ENCODE peak calls at places on chromosome 7, in eight cellular contexts. F is Calu3; L is GM20000; Q is upper lobe of right lung; Y is astrocyte of the spinal cord; Z is A549; M is CD8-positive, alpha-beta T cell; D is Peyer's patch. O is an unnamed sample.

GRCh38 chr7:66522518-66522917 is 106.2 kb upstream of the KCTD7 start:
- DNase-seq in F (peak; percentile 28), L (no peak), Q (no peak), Y (no peak), Z (no peak), M (no peak), D (no peak), O (no peak)

GRCh38 chr7:46134795-46135194 is 213.7 kb upstream of the IGFBP3 start:
- DNase-seq in F (no peak), L (no peak), Q (no peak), Y (no peak), Z (no peak), M (no peak), D (no peak), O (no peak)

GRCh38 chr7:1137517-1138167 is 22.4 kb downstream of the ZFAND2A start:
- DNase-seq in F (no peak), L (no peak), Q (no peak), Y (no peak), Z (no peak), M (no peak), D (no peak), O (no peak)

GRCh38 chr7:90833443-90833842 is 237.3 kb downstream of the CDK14 start:
- DNase-seq in F (no peak), L (no peak), Q (no peak), Y (no peak), Z (no peak), M (no peak), D (no peak), O (no peak)

GRCh38 chr7:129210256-129210988 is 14.4 kb upstream of the AHCYL2 start:
- DNase-seq in F (peak; percentile 85), L (peak; percentile 89), Q (peak; percentile 88), Y (peak; percentile 45), Z (peak; percentile 84), M (peak; percentile 57), D (peak; percentile 82), O (peak; percentile 74)

GRCh38 chr7:94908204-94909022 is 1.0 kb downstream of the PPP1R9A start:
- DNase-seq in F (peak; percentile 33), L (no peak), Q (peak; percentile 74), Y (peak; percentile 41), Z (peak; percentile 57), M (no peak), D (peak; percentile 58), O (peak; percentile 26)

GRCh38 chr7:40219917-40220316 is 85.1 kb downstream of the SUGCT start:
- DNase-seq in F (no peak), L (no peak), Q (no peak), Y (peak; percentile 82), Z (no peak), M (no peak), D (no peak), O (no peak)

GRCh38 chr7:151244871-151245346 is 3.6 kb downstream of the SMARCD3 start:
- DNase-seq in F (no peak), L (peak; percentile 52), Q (no peak), Y (no peak), Z (no peak), M (no peak), D (peak; percentile 26), O (no peak)

GRCh38 chr7:116249969-116250553 is 39.7 kb downstream of the TES start:
- DNase-seq in F (peak; percentile 32), L (no peak), Q (no peak), Y (peak; percentile 53), Z (peak; percentile 45), M (no peak), D (no peak), O (no peak)

GRCh38 chr7:149355390-149356048 is 93.5 kb downstream of the ZNF783 start:
- DNase-seq in F (peak; percentile 51), L (no peak), Q (no peak), Y (no peak), Z (peak; percentile 40), M (no peak), D (no peak), O (no peak)

GRCh38 chr7:37480026-37480425 is 31.4 kb upstream of the ELMO1 start:
- DNase-seq in F (no peak), L (no peak), Q (no peak), Y (no peak), Z (no peak), M (no peak), D (no peak), O (no peak)

DNA sequence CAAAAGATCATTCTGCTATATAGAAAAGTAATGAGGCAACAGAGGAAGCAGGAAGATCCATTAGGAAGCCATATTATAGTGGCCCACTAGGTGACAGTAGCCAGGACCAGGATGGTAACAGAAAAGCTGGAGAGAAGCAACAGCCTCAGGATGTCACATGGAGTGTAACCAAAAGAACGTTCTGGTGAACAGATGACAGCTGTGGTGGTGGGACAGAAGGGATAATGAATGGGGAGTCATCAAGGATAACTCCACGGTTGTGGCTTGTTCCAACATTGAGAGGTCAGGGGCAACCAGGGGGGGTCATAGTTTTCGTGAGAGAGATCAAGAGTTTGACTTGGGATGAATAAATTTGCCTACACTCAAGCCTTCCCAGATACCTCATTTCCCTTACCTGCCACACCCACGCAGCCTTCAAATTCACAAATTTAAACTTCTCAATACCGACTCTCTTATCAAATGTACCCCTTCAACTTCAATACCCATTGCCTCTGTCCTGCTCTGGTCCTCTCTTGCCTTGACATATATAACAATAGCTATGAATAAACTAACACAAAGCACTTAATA is 9.3 kb downstream of the TBL2 start:
- DNase-seq in F (no peak), L (no peak), Q (no peak), Y (no peak), Z (no peak), M (no peak), D (no peak), O (no peak)
- TF ChIP-seq CTCF in F (no peak), L (no peak), Q (no peak), Y (no peak), Z (no peak), M (no peak), D (no peak), O (no peak)

GRCh38 chr7:124784879-124785818 is 19.6 kb upstream of the GPR37 start:
- DNase-seq in F (peak; percentile 58), L (peak; percentile 35), Q (no peak), Y (peak; percentile 63), Z (peak; percentile 21), M (no peak), D (no peak), O (peak; percentile 17)
- TF ChIP-seq CTCF in F (peak; percentile 69), L (peak; percentile 75), Q (peak; percentile 74), Y (peak; percentile 90), Z (peak; percentile 81), M (no peak), D (peak; percentile 74), O (peak; percentile 57)

DNA sequence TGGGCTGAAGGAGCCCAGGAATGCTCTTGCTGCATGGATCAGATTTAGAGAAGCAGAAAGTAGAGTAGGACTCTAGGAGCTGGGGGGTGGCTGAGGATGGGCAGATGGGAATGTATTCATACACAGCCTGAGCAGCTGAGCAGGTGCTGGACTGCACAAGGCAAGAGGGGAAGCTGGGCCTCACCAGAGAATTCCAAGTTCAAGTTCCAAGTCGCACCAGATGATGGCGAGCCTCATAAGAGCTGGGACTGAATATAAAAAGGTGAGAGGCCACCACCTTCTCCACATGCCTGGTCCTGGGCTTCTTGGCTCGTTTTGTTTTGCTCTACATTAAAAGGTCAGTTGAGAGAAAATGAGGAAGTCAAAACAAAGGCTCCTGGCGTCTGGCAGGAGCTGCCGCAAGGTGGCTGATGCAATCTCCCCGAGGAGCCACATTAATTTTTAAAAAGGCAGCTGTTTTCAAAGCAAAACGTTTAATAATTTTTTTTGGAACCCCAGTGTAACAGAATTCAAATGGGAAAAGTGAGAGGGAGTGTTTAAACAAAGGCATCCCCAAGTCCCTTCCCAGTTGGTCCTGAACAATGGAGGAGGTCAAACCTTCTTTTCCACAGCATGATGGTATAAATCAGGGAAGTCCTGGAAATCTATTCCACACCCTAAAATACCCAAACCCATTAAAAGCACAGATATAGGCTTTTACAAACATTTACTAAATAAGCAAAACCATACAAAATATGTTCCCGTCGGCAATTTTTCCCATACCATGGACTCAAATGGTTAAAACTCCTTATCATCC is 9.5 kb downstream of the CYREN start:
- DNase-seq in F (no peak), L (peak; percentile 32), Q (no peak), Y (peak; percentile 40), Z (no peak), M (no peak), D (no peak), O (no peak)
- TF ChIP-seq CTCF in F (no peak), L (no peak), Q (no peak), Y (no peak), Z (no peak), M (no peak), D (no peak), O (no peak)

DNA sequence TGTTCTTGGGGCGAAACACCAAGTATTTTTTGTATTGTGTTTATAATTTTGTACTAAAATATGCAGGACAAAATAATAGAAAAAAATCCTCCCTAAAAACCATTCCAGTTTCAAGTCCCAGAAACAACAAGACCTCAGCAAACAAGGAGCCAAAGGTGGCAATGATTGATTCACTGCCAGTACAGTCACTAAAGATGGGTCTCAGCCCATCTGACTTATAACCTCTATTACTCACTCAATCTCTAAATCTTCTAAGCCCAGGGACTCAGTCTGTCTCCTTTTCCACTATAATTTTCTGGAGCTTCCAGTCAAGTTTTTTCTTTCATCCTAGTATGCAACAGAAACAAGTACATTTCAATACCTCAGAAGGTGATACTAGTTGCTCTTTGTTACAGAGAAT is 33.3 kb downstream of the SNX13 start:
- DNase-seq in F (no peak), L (no peak), Q (no peak), Y (no peak), Z (no peak), M (no peak), D (no peak), O (no peak)
- TF ChIP-seq CTCF in F (no peak), L (no peak), Q (no peak), Y (no peak), Z (no peak), M (no peak), D (no peak), O (no peak)

DNA sequence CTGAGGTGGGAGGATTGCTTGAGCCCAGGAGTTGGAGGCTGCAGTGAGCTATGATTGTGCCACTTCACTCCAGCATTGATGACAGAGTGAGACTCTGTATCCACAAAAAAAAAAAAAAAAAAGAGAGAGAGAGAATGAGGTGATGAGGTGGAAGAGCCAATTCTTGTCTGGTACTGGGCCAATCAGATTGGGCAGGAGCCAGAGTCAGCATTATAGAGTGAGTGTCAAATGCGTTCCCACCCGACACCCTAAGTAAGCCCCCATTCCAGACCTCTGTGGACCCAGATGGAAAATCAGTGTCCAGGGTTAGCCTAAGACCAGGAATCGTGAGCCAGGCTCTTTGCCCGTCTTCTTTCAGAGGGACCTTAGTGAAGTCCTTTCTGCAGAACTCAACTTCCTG is 83.9 kb downstream of the WIPF3 start:
- DNase-seq in F (no peak), L (no peak), Q (no peak), Y (no peak), Z (no peak), M (no peak), D (no peak), O (no peak)
- TF ChIP-seq CTCF in F (no peak), L (no peak), Q (no peak), Y (no peak), Z (no peak), M (no peak), D (no peak), O (no peak)

GRCh38 chr7:96778263-96778662 is 68.6 kb upstream of the SEM1 start:
- DNase-seq in F (peak; percentile 1), L (no peak), Q (no peak), Y (no peak), Z (no peak), M (no peak), D (no peak), O (no peak)
- TF ChIP-seq CTCF in F (no peak), L (no peak), Q (no peak), Y (no peak), Z (no peak), M (no peak), D (no peak), O (no peak)

GRCh38 chr7:156473476-156474240 is 166.9 kb upstream of the RNF32 start:
- DNase-seq in F (peak; percentile 54), L (peak; percentile 70), Q (no peak), Y (peak; percentile 51), Z (peak; percentile 59), M (no peak), D (no peak), O (no peak)
- TF ChIP-seq CTCF in F (peak; percentile 71), L (peak; percentile 77), Q (peak; percentile 59), Y (peak; percentile 80), Z (peak; percentile 89), M (peak; percentile 37), D (peak; percentile 58), O (peak; percentile 4)

O was measured in uterus.